ENCODE peak calls at places on chromosomes 4 and X, in four cellular contexts. J, D, R and A are unnamed samples.

GRCh38 chrX:29039501-29039900 is 452.3 kb downstream of the IL1RAPL1 start:
- DNase-seq in J (no peak), D (no peak), R (no peak), A (no peak)

GRCh38 chr4:184362338-184362737 is 112.0 kb downstream of the IRF2 start:
- DNase-seq in J (no peak), R (no peak), D (no peak), A (no peak)

GRCh38 chr4:48255130-48255958 is 14.3 kb downstream of the TEC start:
- DNase-seq in R (no peak), J (no peak), D (no peak), A (no peak)

GRCh38 chrX:15344106-15344505 is 8.8 kb upstream of the PIGA start:
- DNase-seq in J (no peak), R (no peak), D (no peak), A (no peak)

GRCh38 chr4:40672528-40673522 is 43.2 kb upstream of the RBM47 start:
- DNase-seq in D (peak), J (no peak), R (peak), A (peak)

GRCh38 chr4:122119739-122120138 is 32.4 kb upstream of the BLTP1 start:
- DNase-seq in J (no peak), R (no peak), D (no peak), A (no peak)

GRCh38 chrX:103063191-103063845 is 653 bp downstream of the BEX1 start:
- DNase-seq in R (no peak), D (peak), J (no peak), A (no peak)

GRCh38 chr4:138561906-138562305 is 319.8 kb upstream of the SLC7A11 start:
- DNase-seq in J (no peak), R (no peak), D (no peak), A (no peak)

GRCh38 chrX:70444326-70445196 is at the start of gene DLG3:
- DNase-seq in J (no peak), R (no peak), D (peak), A (no peak)

GRCh38 chr4:73874386-73874785 is 5.2 kb downstream of the CXCL1 start:
- DNase-seq in D (no peak), R (no peak), J (no peak), A (no peak)

GRCh38 chr4:10737335-10737734 is 52.8 kb upstream of the CLNK start:
- DNase-seq in R (no peak), J (no peak), D (no peak), A (no peak)

GRCh38 chr4:152575533-152575932 is 39.6 kb upstream of the FBXW7 start:
- DNase-seq in J (no peak), R (no peak), D (no peak), A (no peak)

GRCh38 chrX:152861826-152862225 is 31.0 kb downstream of the NSDHL start:
- DNase-seq in D (no peak), R (no peak), J (no peak), A (no peak)

GRCh38 chrX:41828821-41829220 is 94.5 kb downstream of the CASK start:
- DNase-seq in R (no peak), D (no peak), J (no peak), A (no peak)

GRCh38 chrX:53421772-53422090 is 723 bp downstream of the SMC1A start:
- DNase-seq in J (no peak), R (no peak), D (no peak), A (no peak)

GRCh38 chrX:49291615-49292337 is 11.7 kb upstream of the GAGE10 start:
- DNase-seq in R (peak), J (peak), D (peak), A (peak)

GRCh38 chr4:184953421-184953820 is 64.9 kb upstream of the HELT start:
- DNase-seq in D (no peak), R (no peak), J (no peak), A (no peak)

GRCh38 chr4:138259801-138260200 is 17.7 kb upstream of the SLC7A11 start:
- DNase-seq in D (peak), J (no peak), R (no peak), A (peak)

GRCh38 chrX:49915352-49916222 is 6.8 kb upstream of the CLCN5 start:
- DNase-seq in D (peak), J (peak), R (peak), A (peak)

GRCh38 chr4:172680701-172681100 is 487.9 kb upstream of the GALNT7 start:
- DNase-seq in D (no peak), R (no peak), J (no peak), A (peak)

GRCh38 chr4:152357206-152357605 is 178.7 kb downstream of the FBXW7 start:
- DNase-seq in J (no peak), D (peak), R (no peak), A (no peak)

GRCh38 chr4:139921551-139922184 is 232.3 kb downstream of the MAML3 start:
- DNase-seq in D (no peak), J (peak), R (no peak), A (no peak)

GRCh38 chr4:46818604-46819003 is 90.4 kb downstream of the COX7B2 start:
- DNase-seq in D (no peak), J (no peak), R (no peak), A (no peak)

GRCh38 chr4:4386296-4386735 is 586 bp upstream of the NSG1 start:
- DNase-seq in J (no peak), D (no peak), R (no peak), A (no peak)

GRCh38 chr4:67087897-67088296 is 457.4 kb downstream of the CENPC start:
- DNase-seq in J (peak), R (peak), D (no peak), A (peak)

GRCh38 chrX:147646949-147647717 is 264.6 kb upstream of the FMR1 start:
- DNase-seq in D (no peak), J (no peak), R (no peak), A (no peak)

GRCh38 chr4:84063618-84064017 is 435.5 kb downstream of the NKX6-1 start:
- DNase-seq in D (no peak), J (no peak), R (no peak), A (no peak)

GRCh38 chr4:110411599-110412011 is 64.3 kb upstream of the ENPEP start:
- DNase-seq in D (no peak), J (peak), R (no peak), A (no peak)

GRCh38 chr4:152937535-152938236 is 1.6 kb downstream of the FHDC1 start:
- DNase-seq in J (peak), D (no peak), R (no peak), A (peak)

GRCh38 chr4:23590431-23590830 is 299.4 kb downstream of the PPARGC1A start:
- DNase-seq in J (no peak), D (no peak), R (no peak), A (no peak)

GRCh38 chr4:54100607-54101189 is 735 bp downstream of the GSX2 start:
- DNase-seq in J (no peak), D (no peak), R (no peak), A (no peak)

GRCh38 chrX:46294234-46294633 is 251.0 kb downstream of the ZNF674 start:
- DNase-seq in D (peak), R (no peak), J (no peak), A (no peak)

GRCh38 chrX:69153060-69153730 is 12.1 kb downstream of the PJA1 start:
- DNase-seq in D (no peak), J (peak), R (no peak), A (no peak)

GRCh38 chr4:167100120-167100519 is 134.2 kb downstream of the SPOCK3 start:
- DNase-seq in J (no peak), R (no peak), D (no peak), A (no peak)

GRCh38 chrX:11188664-11189063 is 77.5 kb downstream of the HCCS start:
- DNase-seq in D (peak), J (no peak), R (no peak), A (no peak)

GRCh38 chrX:31021537-31021936 is 50.3 kb downstream of the FTHL17 start:
- DNase-seq in J (no peak), R (no peak), D (no peak), A (no peak)

GRCh38 chrX:111634823-111635410 is 46.1 kb upstream of the ALG13 start:
- DNase-seq in D (no peak), J (no peak), R (no peak), A (no peak)

GRCh38 chr4:83639849-83640493 is 104.1 kb downstream of the GPAT3 start:
- DNase-seq in R (peak), J (peak), D (peak), A (peak)